ENCODE peak calls at places on chromosomes 12 and 14, in ten cellular contexts. U is HCT116, D is iPS DF 6.9, E is foreskin fibroblast, T is brain microvascular endothelial cell, L is cardiac muscle cell, B is esophagus squamous epithelium, S is cardiac fibroblast, J is fibroblast of mammary gland, C is tibial nerve. Y is an unnamed sample.

GRCh38 chr14:27686137-27686536 is 1080.5 kb upstream of the FOXG1 start:
- DNase-seq in U (no peak), D (no peak), E (no peak), T (no peak), L (no peak), B (no peak), S (no peak), J (no peak), C (no peak), Y (peak; percentile 5)

GRCh38 chr14:32524609-32525391 is 195.7 kb downstream of the AKAP6 start:
- DNase-seq in U (no peak), D (no peak), E (no peak), T (no peak), L (no peak), B (no peak), S (peak; percentile 31), J (peak; percentile 12), C (no peak), Y (no peak)

GRCh38 chr12:68628698-68629097 is 18.0 kb downstream of the RAP1B start:
- DNase-seq in U (no peak), D (no peak), E (no peak), T (no peak), L (no peak), B (no peak), S (no peak), J (no peak), C (no peak), Y (no peak)

GRCh38 chr12:988616-989015 is 2.4 kb upstream of the ERC1 start:
- DNase-seq in U (no peak), D (no peak), E (peak; percentile 20), T (no peak), L (no peak), B (no peak), S (no peak), J (peak; percentile 11), C (no peak), Y (no peak)

GRCh38 chr12:42172811-42173210 is 28.1 kb upstream of the GXYLT1 start:
- DNase-seq in U (no peak), D (no peak), E (no peak), T (no peak), L (no peak), B (no peak), S (no peak), J (no peak), C (no peak), Y (no peak)

GRCh38 chr12:58819345-58819744 is 101.0 kb downstream of the LRIG3 start:
- DNase-seq in U (no peak), D (no peak), E (no peak), T (no peak), L (no peak), B (no peak), S (no peak), J (no peak), C (no peak), Y (no peak)

GRCh38 chr14:55028476-55028875 is 1.4 kb downstream of the SOCS4 start:
- DNase-seq in U (no peak), D (no peak), E (no peak), T (no peak), L (no peak), B (no peak), S (no peak), J (no peak), C (no peak), Y (no peak)

GRCh38 chr12:52205584-52206308 is 13.9 kb upstream of the KRT80 start:
- DNase-seq in U (no peak), D (no peak), E (no peak), T (no peak), L (no peak), B (no peak), S (no peak), J (no peak), C (no peak), Y (no peak)

GRCh38 chr12:107513636-107514400 is 171.8 kb upstream of the PWP1 start:
- DNase-seq in U (no peak), D (no peak), E (no peak), T (no peak), L (no peak), B (no peak), S (no peak), J (no peak), C (no peak), Y (no peak)

GRCh38 chr12:52132754-52133161 is 53.3 kb downstream of the SMIM41 start:
- DNase-seq in U (no peak), D (no peak), E (peak; percentile 44), T (no peak), L (no peak), B (no peak), S (peak; percentile 55), J (peak; percentile 50), C (no peak), Y (no peak)

GRCh38 chr12:95415451-95415850 is 58.5 kb upstream of the METAP2 start:
- DNase-seq in U (no peak), D (no peak), E (no peak), T (no peak), L (no peak), B (no peak), S (no peak), J (no peak), C (no peak), Y (no peak)

GRCh38 chr12:95413576-95413975 is 60.4 kb upstream of the METAP2 start:
- DNase-seq in U (no peak), D (no peak), E (no peak), T (no peak), L (no peak), B (no peak), S (no peak), J (peak; percentile 43), C (no peak), Y (no peak)

GRCh38 chr12:95416111-95416636 is 57.8 kb upstream of the METAP2 start:
- DNase-seq in U (no peak), D (no peak), E (no peak), T (no peak), L (no peak), B (no peak), S (no peak), J (no peak), C (no peak), Y (no peak)

GRCh38 chr12:95418142-95418541 is 55.8 kb upstream of the METAP2 start:
- DNase-seq in U (no peak), D (no peak), E (no peak), T (no peak), L (peak; percentile 44), B (no peak), S (no peak), J (no peak), C (no peak), Y (no peak)

GRCh38 chr12:95417372-95417771 is 56.6 kb upstream of the METAP2 start:
- DNase-seq in U (no peak), D (no peak), E (no peak), T (no peak), L (no peak), B (no peak), S (no peak), J (peak; percentile 36), C (no peak), Y (no peak)
- H3K4me3 ChIP-seq in U (no peak overlapping the region), D (no peak overlapping the region), E (no peak overlapping the region), T (no peak overlapping the region), L (no peak overlapping the region), B (no peak overlapping the region), S (no peak overlapping the region), J (no peak overlapping the region), C (no peak overlapping the region), Y (no peak overlapping the region)

GRCh38 chr12:131048611-131048990 is 94.9 kb downstream of the ADGRD1 start:
- DNase-seq in U (no peak), D (no peak), E (no peak), T (no peak), L (no peak), B (no peak), S (no peak), J (no peak), C (no peak), Y (no peak)

GRCh38 chr12:131049002-131049401 is 95.3 kb downstream of the ADGRD1 start:
- DNase-seq in U (no peak), D (no peak), E (no peak), T (no peak), L (no peak), B (no peak), S (no peak), J (no peak), C (no peak), Y (no peak)

GRCh38 chr12:131045705-131046460 is 92.2 kb downstream of the ADGRD1 start:
- DNase-seq in U (no peak), D (no peak), E (no peak), T (no peak), L (no peak), B (no peak), S (no peak), J (no peak), C (no peak), Y (no peak)

GRCh38 chr12:131047789-131048610 is 94.3 kb downstream of the ADGRD1 start:
- DNase-seq in U (no peak), D (no peak), E (no peak), T (no peak), L (no peak), B (no peak), S (no peak), J (no peak), C (peak; percentile 49), Y (no peak)

GRCh38 chr12:131046813-131047788 is 93.4 kb downstream of the ADGRD1 start:
- DNase-seq in U (no peak), D (no peak), E (no peak), T (no peak), L (no peak), B (no peak), S (no peak), J (no peak), C (no peak), Y (no peak)
- H3K4me3 ChIP-seq in U (no peak overlapping the region), D (no peak overlapping the region), E (no peak overlapping the region), T (no peak overlapping the region), L (no peak overlapping the region), B (no peak overlapping the region), S (no peak overlapping the region), J (no peak overlapping the region), C (no peak overlapping the region), Y (no peak overlapping the region)

GRCh38 chr14:103057028-103057371 is 349 bp downstream of the CDC42BPB start:
- DNase-seq in U (no peak), D (no peak), E (no peak), T (no peak), L (no peak), B (no peak), S (peak; percentile 26), J (no peak), C (no peak), Y (no peak)
- H3K4me3 ChIP-seq in U (peak overlapping the region; percentile 76), D (peak overlapping the region; percentile 100), E (peak overlapping the region; percentile 80), T (peak overlapping the region; percentile 85), L (peak overlapping the region; percentile 92), B (peak overlapping the region; percentile 71), S (peak overlapping the region; percentile 99), J (peak overlapping the region; percentile 88), C (peak overlapping the region; percentile 99), Y (peak overlapping the region; percentile 76)

DNA sequence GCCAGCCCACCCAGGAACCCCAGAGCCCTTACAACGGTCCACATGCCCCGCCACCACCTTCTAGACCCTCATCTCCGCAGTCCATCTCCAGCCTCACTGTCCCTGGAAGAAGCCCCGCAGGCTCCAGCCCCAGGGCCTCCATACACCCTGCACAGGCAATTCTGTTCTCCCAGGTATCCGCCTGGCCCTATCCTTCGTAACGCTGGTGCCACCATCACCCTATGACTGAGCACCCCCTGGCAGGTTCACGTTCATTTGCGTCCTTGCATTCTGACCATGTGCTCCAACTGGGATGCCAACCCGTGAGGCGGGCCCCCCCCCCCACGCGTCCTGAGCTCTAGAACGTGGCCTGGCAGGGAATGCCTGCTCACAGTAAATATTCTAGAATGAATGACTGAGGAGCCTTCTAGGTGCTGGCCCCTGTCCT is 675 bp upstream of the SCARB1 start:
- DNase-seq in U (no peak), D (no peak), E (no peak), T (no peak), L (no peak), B (no peak), S (no peak), J (no peak), C (no peak), Y (no peak)
- H3K4me3 ChIP-seq in U (peak overlapping the region; percentile 35), D (no peak overlapping the region), E (peak overlapping the region; percentile 31), T (no peak overlapping the region), L (peak overlapping the region; percentile 54), B (peak overlapping the region; percentile 55), S (no peak overlapping the region), J (no peak overlapping the region), C (no peak overlapping the region), Y (peak overlapping the region; percentile 35)